ENCODE peak calls at places on chromosomes 6 and 20, in six cellular contexts. Q is astrocyte of the spinal cord; M is CD8-positive, alpha-beta T cell; N is NCI-H2081; D is pons; G is D721Med. F is an unnamed sample.

GRCh38 chr6:98695076-98695816 is 139.1 kb upstream of the POU3F2 start:
- DNase-seq in Q (no peak), M (no peak), N (no peak), D (peak), G (no peak), F (no peak)

GRCh38 chr6:33962186-33962585 is 158.4 kb upstream of the MLN start:
- DNase-seq in Q (no peak), M (no peak), N (no peak), D (no peak), G (no peak), F (no peak)

GRCh38 chr6:89267918-89268317 is 47.2 kb downstream of the GABRR2 start:
- DNase-seq in Q (no peak), M (no peak), N (no peak), D (no peak), G (no peak), F (no peak)

GRCh38 chr20:54468082-54468481 is 7.3 kb upstream of the DOK5 start:
- DNase-seq in Q (no peak), M (no peak), N (no peak), D (no peak), G (no peak), F (no peak)

GRCh38 chr6:170404697-170405096 is 98.1 kb downstream of the FAM120B start:
- DNase-seq in Q (peak), M (no peak), N (no peak), D (peak), G (no peak), F (no peak)

GRCh38 chr20:17859616-17860232 is 108.9 kb downstream of the SNX5 start:
- DNase-seq in Q (no peak), M (no peak), N (no peak), D (no peak), G (no peak), F (no peak)

GRCh38 chr6:160973311-160973710 is 18.3 kb upstream of the MAP3K4 start:
- DNase-seq in Q (no peak), M (no peak), N (no peak), D (no peak), G (no peak), F (no peak)

GRCh38 chr6:42140051-42140450 is 2.4 kb downstream of the C6orf132 start:
- DNase-seq in Q (no peak), M (no peak), N (no peak), D (no peak), G (no peak), F (no peak)

GRCh38 chr6:148445620-148446019 is 103.0 kb downstream of the SASH1 start:
- DNase-seq in Q (peak), M (no peak), N (no peak), D (no peak), G (no peak), F (no peak)

GRCh38 chr20:59661141-59661540 is 56.8 kb downstream of the PHACTR3 start:
- DNase-seq in Q (no peak), M (no peak), N (no peak), D (no peak), G (no peak), F (no peak)

GRCh38 chr6:138428943-138429616 is 25.1 kb downstream of the HEBP2 start:
- DNase-seq in Q (peak), M (no peak), N (no peak), D (peak), G (no peak), F (no peak)

GRCh38 chr6:84967389-84967788 is 203.0 kb upstream of the TBX18 start:
- DNase-seq in Q (peak), M (no peak), N (peak), D (peak), G (peak), F (no peak)

GRCh38 chr6:167285077-167285770 is 5.9 kb upstream of the UNC93A start:
- DNase-seq in Q (no peak), M (no peak), N (no peak), D (no peak), G (no peak), F (no peak)

GRCh38 chr20:50526403-50526989 is 16.3 kb downstream of the PTPN1 start:
- DNase-seq in Q (no peak), M (no peak), N (no peak), D (no peak), G (no peak), F (no peak)

GRCh38 chr6:31794294-31794865 is 1.2 kb downstream of the VARS1 start:
- DNase-seq in Q (no peak), M (no peak), N (peak), D (no peak), G (peak), F (no peak)

GRCh38 chr6:47603227-47603626 is 95.2 kb upstream of the ADGRF4 start:
- DNase-seq in Q (no peak), M (no peak), N (no peak), D (no peak), G (no peak), F (no peak)

GRCh38 chr6:1729752-1730140 is 120.0 kb downstream of the FOXC1 start:
- DNase-seq in Q (no peak), M (no peak), N (no peak), D (no peak), G (no peak), F (no peak)

GRCh38 chr6:20877008-20877937 is 343.0 kb downstream of the CDKAL1 start:
- DNase-seq in Q (peak), M (no peak), N (no peak), D (no peak), G (no peak), F (no peak)

GRCh38 chr20:8376940-8377339 is 244.9 kb downstream of the PLCB1 start:
- DNase-seq in Q (no peak), M (no peak), N (no peak), D (no peak), G (no peak), F (no peak)